ENCODE peak calls at places on chromosomes 7 and 10, in seven cellular contexts. H is uterus, O is neural progenitor cell, K is lower lobe of right lung, V is GM23338, B is left lung, Z is esophagus squamous epithelium. G is an unnamed sample.
A peak's percentile ranks its signal among the peaks of the same experiment; 100 is the strongest.

GRCh38 chr10:88995156-88995876 is 4.7 kb downstream of the FAS start:
- DNase-seq in Z (no peak), O (no peak), B (no peak), V (no peak), H (no peak), K (no peak), G (no peak)

GRCh38 chr7:149720372-149721083 is 52.9 kb downstream of the ZNF467 start:
- DNase-seq in B (peak; percentile 77), Z (no peak), V (no peak), K (no peak), H (no peak), O (no peak), G (peak; percentile 75)

GRCh38 chr10:71243756-71244637 is 31.6 kb downstream of the UNC5B start:
- DNase-seq in V (no peak), B (no peak), H (no peak), Z (no peak), O (no peak), K (peak; percentile 36), G (no peak)

GRCh38 chr7:81877890-81878289 is 108.0 kb upstream of the HGF start:
- DNase-seq in B (no peak), H (no peak), Z (no peak), O (no peak), K (no peak), V (no peak), G (no peak)

GRCh38 chr7:81725496-81726117 is 44.2 kb downstream of the HGF start:
- DNase-seq in V (no peak), B (no peak), H (no peak), Z (no peak), O (no peak), K (no peak), G (no peak)

GRCh38 chr7:156942708-156943090 is 6.8 kb upstream of the NOM1 start:
- DNase-seq in O (no peak), Z (no peak), K (no peak), H (no peak), V (peak; percentile 72), B (no peak), G (no peak)

GRCh38 chr10:111093741-111094380 is 17.0 kb downstream of the ADRA2A start:
- DNase-seq in O (no peak), V (no peak), K (no peak), B (no peak), H (no peak), Z (no peak), G (no peak)

GRCh38 chr7:36875794-36876193 is 151.5 kb upstream of the AOAH start:
- DNase-seq in B (no peak), O (peak; percentile 60), Z (no peak), V (peak; percentile 29), H (no peak), K (no peak), G (no peak)

GRCh38 chr10:48609441-48609840 is 4.6 kb upstream of the ARHGAP22 start:
- DNase-seq in Z (no peak), H (no peak), O (no peak), V (no peak), B (no peak), K (no peak), G (no peak)

GRCh38 chr10:49272251-49273081 is 26.5 kb upstream of the C10orf71 start:
- DNase-seq in O (no peak), B (no peak), V (no peak), Z (no peak), H (peak; percentile 36), K (no peak), G (peak; percentile 79)

GRCh38 chr10:53023411-53023810 is 250.8 kb upstream of the MBL2 start:
- DNase-seq in Z (no peak), B (no peak), O (no peak), V (no peak), K (no peak), H (no peak), G (no peak)

GRCh38 chr10:19756919-19757318 is 59.3 kb upstream of the PLXDC2 start:
- DNase-seq in V (no peak), Z (no peak), B (no peak), O (no peak), K (no peak), H (no peak), G (no peak)

GRCh38 chr7:120064565-120064964 is 208.4 kb upstream of the KCND2 start:
- DNase-seq in H (no peak), B (no peak), Z (no peak), O (no peak), V (no peak), K (no peak), G (no peak)

GRCh38 chr7:122070062-122070461 is 74.0 kb downstream of the AASS start:
- DNase-seq in Z (no peak), B (no peak), K (no peak), O (no peak), V (no peak), H (no peak), G (no peak)

GRCh38 chr10:93435061-93435491 is 47.1 kb downstream of the MYOF start:
- DNase-seq in H (peak; percentile 38), B (no peak), V (no peak), K (no peak), O (no peak), Z (no peak), G (no peak)

GRCh38 chr7:12674861-12675260 is 12.6 kb upstream of the ARL4A start:
- DNase-seq in V (peak; percentile 83), H (no peak), B (no peak), O (peak; percentile 41), Z (no peak), K (no peak), G (no peak)

GRCh38 chr10:132712291-132712690 is 73.7 kb downstream of the NKX6-2 start:
- DNase-seq in V (no peak), K (peak; percentile 10), Z (no peak), B (peak; percentile 42), O (no peak), H (no peak), G (peak; percentile 26)

GRCh38 chr10:43398939-43399871 is 9.8 kb downstream of the HNRNPF start:
- DNase-seq in H (no peak), O (no peak), K (no peak), Z (no peak), V (no peak), B (no peak), G (no peak)

GRCh38 chr7:107659666-107660065 is 962 bp upstream of the SLC26A4 start:
- DNase-seq in V (no peak), Z (no peak), K (no peak), O (no peak), B (no peak), H (no peak), G (no peak)

GRCh38 chr7:127566242-127566641 is 19.2 kb downstream of the GCC1 start:
- DNase-seq in K (no peak), V (no peak), Z (no peak), B (no peak), O (no peak), H (no peak), G (no peak)

GRCh38 chr10:72349438-72349837 is 5.3 kb downstream of the DNAJB12 start:
- DNase-seq in B (no peak), K (no peak), Z (no peak), O (no peak), V (no peak), H (no peak), G (no peak)

GRCh38 chr7:105408791-105409410 is 20.2 kb upstream of the SRPK2 start:
- DNase-seq in O (no peak), K (no peak), V (no peak), H (no peak), B (no peak), Z (no peak), G (no peak)

GRCh38 chr10:132132391-132132841 is 54.3 kb upstream of the DPYSL4 start:
- DNase-seq in B (peak; percentile 65), O (no peak), V (no peak), Z (no peak), H (no peak), K (peak; percentile 39), G (peak; percentile 57)

GRCh38 chr7:83794834-83795233 is 145.9 kb upstream of the SEMA3E start:
- DNase-seq in Z (no peak), V (no peak), H (no peak), O (no peak), K (no peak), B (no peak), G (no peak)

GRCh38 chr7:145729701-145730100 is 386.9 kb upstream of the CNTNAP2 start:
- DNase-seq in K (no peak), H (no peak), V (no peak), B (no peak), Z (no peak), O (no peak), G (no peak)

GRCh38 chr10:11345224-11346054 is 266.0 kb downstream of the USP6NL start:
- DNase-seq in V (peak; percentile 83), O (peak; percentile 24), B (no peak), Z (no peak), H (no peak), K (peak; percentile 65), G (no peak)

GRCh38 chr10:51366044-51366443 is 291.8 kb downstream of the PRKG1 start:
- DNase-seq in O (no peak), H (peak; percentile 26), B (no peak), V (no peak), Z (no peak), K (no peak), G (no peak)
- H3K27ac ChIP-seq in O (no peak overlapping the region), H (peak overlapping the region; percentile 76), B (peak overlapping the region; percentile 40), V (no peak overlapping the region), Z (no peak overlapping the region), K (no peak overlapping the region), G (no peak overlapping the region)

GRCh38 chr10:101761226-101761625 is 14.7 kb downstream of the FGF8 start:
- DNase-seq in O (no peak), V (no peak), K (no peak), Z (no peak), H (no peak), B (no peak), G (no peak)
- H3K27me3 ChIP-seq in O (no peaks in the 10 kb centered on the region), V (peaks cover 5% of the 10 kb centered on the region), K (peaks cover 22% of the 10 kb centered on the region), Z (no peaks in the 10 kb centered on the region), H (no peaks in the 10 kb centered on the region), B (peaks cover 29% of the 10 kb centered on the region), G (no peaks in the 10 kb centered on the region)

DNA sequence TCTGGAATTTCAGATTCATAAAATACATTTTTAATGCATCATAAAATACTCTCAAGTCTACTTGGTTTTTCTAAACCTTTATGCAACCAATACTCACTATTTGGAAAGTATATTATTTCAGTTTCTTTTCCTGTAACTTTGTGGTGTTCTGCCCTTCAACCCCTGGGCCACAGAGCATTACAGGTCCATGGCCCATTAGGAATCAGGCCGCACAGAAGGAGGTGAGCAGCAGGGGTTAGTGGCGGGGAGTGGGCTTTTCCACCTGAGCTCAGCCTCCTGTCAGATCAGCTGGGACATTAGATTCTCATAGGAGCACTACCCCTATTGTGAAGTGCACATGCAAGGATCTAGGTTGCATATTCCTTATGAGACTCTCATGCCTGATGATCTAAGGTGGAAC is 9.7 kb downstream of the SNX13 start:
- DNase-seq in O (no peak), H (no peak), K (no peak), B (no peak), Z (no peak), V (no peak), G (no peak)
- H3K4me1 ChIP-seq in O (peaks cover 3% of the 10 kb centered on the region), H (no peaks in the 10 kb centered on the region), K (peaks cover 15% of the 10 kb centered on the region), B (peaks cover 44% of the 10 kb centered on the region), Z (no peaks in the 10 kb centered on the region), V (peaks cover 10% of the 10 kb centered on the region), G (no peaks in the 10 kb centered on the region)

GRCh38 chr10:99124376-99124775 is 111.3 kb downstream of the HPSE2 start:
- DNase-seq in H (no peak), B (no peak), Z (no peak), K (no peak), O (no peak), V (no peak), G (peak; percentile 80)
- H3K27ac ChIP-seq in H (no peak overlapping the region), B (no peak overlapping the region), Z (no peak overlapping the region), K (no peak overlapping the region), O (no peak overlapping the region), V (no peak overlapping the region), G (peak overlapping the region; percentile 36)